ENCODE peak calls at places on chromosomes 4 and X, in seven cellular contexts. C is IMR-90, E is GM12878, A is K562, Q is HepG2, I is SK-N-SH, B is H1. T is an unnamed sample.

GRCh38 chr4:31548823-31549222 is 828.7 kb downstream of the PCDH7 start:
- DNase-seq in E (no peak), Q (no peak), I (no peak), B (no peak), C (no peak), A (no peak), T (no peak)

GRCh38 chrX:115134366-115134765 is 54.8 kb upstream of the RBMXL3 start:
- DNase-seq in C (peak; percentile 2), E (no peak), Q (no peak), A (no peak), I (no peak), B (no peak), T (no peak)

GRCh38 chrX:68758671-68759070 is 70.2 kb upstream of the EFNB1 start:
- DNase-seq in E (no peak), Q (no peak), B (no peak), C (no peak), I (no peak), A (no peak), T (no peak)

GRCh38 chrX:48090123-48090522 is 18.7 kb upstream of the ZNF630 start:
- DNase-seq in C (no peak), B (no peak), E (no peak), A (no peak), I (no peak), Q (no peak), T (no peak)

GRCh38 chr4:40669504-40669903 is 39.8 kb upstream of the RBM47 start:
- DNase-seq in B (no peak), Q (no peak), I (no peak), C (no peak), E (peak; percentile 62), A (no peak), T (no peak)

GRCh38 chr4:76459291-76459723 is 24.3 kb downstream of the SHROOM3 start:
- DNase-seq in B (no peak), E (no peak), I (no peak), C (peak; percentile 22), Q (no peak), A (peak; percentile 44), T (peak; percentile 13)

GRCh38 chr4:15738877-15739276 is 36.0 kb downstream of the BST1 start:
- DNase-seq in I (no peak), B (no peak), E (no peak), Q (no peak), A (no peak), C (peak; percentile 21), T (no peak)

GRCh38 chrX:103330601-103331397 is 760 bp downstream of the TCEAL7 start:
- DNase-seq in B (no peak), A (no peak), I (peak; percentile 56), E (no peak), Q (no peak), C (peak; percentile 2), T (no peak)

GRCh38 chr4:111268769-111269414 is 646.0 kb upstream of the PITX2 start:
- DNase-seq in Q (no peak), B (no peak), A (no peak), C (peak; percentile 49), I (no peak), E (peak; percentile 35), T (no peak)

GRCh38 chrX:46179748-46180147 is 365.5 kb downstream of the ZNF674 start:
- DNase-seq in E (no peak), A (no peak), Q (no peak), I (no peak), B (no peak), C (no peak), T (no peak)

GRCh38 chrX:135518161-135518560 is 2.3 kb upstream of the INTS6L start:
- DNase-seq in B (no peak), C (no peak), A (no peak), I (no peak), E (no peak), Q (no peak), T (no peak)

GRCh38 chrX:10483191-10483808 is 137.1 kb downstream of the MID1 start:
- DNase-seq in B (no peak), C (no peak), A (no peak), Q (no peak), I (no peak), E (no peak), T (no peak)

GRCh38 chr4:105990933-105991332 is 95.7 kb downstream of the NPNT start:
- DNase-seq in Q (no peak), B (no peak), I (peak; percentile 23), C (peak; percentile 30), A (no peak), E (no peak), T (no peak)

GRCh38 chrX:136030357-136031225 is 45.4 kb downstream of the SLC9A6 start:
- DNase-seq in B (no peak), Q (no peak), A (no peak), C (peak; percentile 76), I (no peak), E (no peak), T (no peak)

GRCh38 chrX:154490021-154490413 is 412 bp downstream of the SLC10A3 start:
- DNase-seq in E (no peak), A (peak; percentile 52), C (peak; percentile 45), B (peak; percentile 50), Q (no peak), I (peak; percentile 43), T (peak; percentile 31)

GRCh38 chr4:78074747-78075146 is 17.6 kb downstream of the FRAS1 start:
- DNase-seq in A (no peak), E (no peak), I (no peak), C (no peak), B (no peak), Q (no peak), T (no peak)

GRCh38 chrX:140723251-140723650 is 13.7 kb downstream of the LINC00632 start:
- DNase-seq in B (no peak), E (no peak), C (peak; percentile 19), A (no peak), Q (no peak), I (no peak), T (peak; percentile 26)

GRCh38 chr4:83174844-83175414 is 60.4 kb upstream of the PLAC8 start:
- DNase-seq in B (no peak), A (no peak), C (no peak), Q (no peak), E (peak; percentile 87), I (no peak), T (no peak)

GRCh38 chr4:83172371-83172770 is 57.8 kb upstream of the PLAC8 start:
- DNase-seq in A (no peak), Q (no peak), I (no peak), E (no peak), C (no peak), B (no peak), T (no peak)

GRCh38 chr4:83171640-83172039 is 57.1 kb upstream of the PLAC8 start:
- DNase-seq in B (no peak), C (no peak), A (no peak), E (no peak), I (no peak), Q (peak; percentile 70), T (no peak)

DNA sequence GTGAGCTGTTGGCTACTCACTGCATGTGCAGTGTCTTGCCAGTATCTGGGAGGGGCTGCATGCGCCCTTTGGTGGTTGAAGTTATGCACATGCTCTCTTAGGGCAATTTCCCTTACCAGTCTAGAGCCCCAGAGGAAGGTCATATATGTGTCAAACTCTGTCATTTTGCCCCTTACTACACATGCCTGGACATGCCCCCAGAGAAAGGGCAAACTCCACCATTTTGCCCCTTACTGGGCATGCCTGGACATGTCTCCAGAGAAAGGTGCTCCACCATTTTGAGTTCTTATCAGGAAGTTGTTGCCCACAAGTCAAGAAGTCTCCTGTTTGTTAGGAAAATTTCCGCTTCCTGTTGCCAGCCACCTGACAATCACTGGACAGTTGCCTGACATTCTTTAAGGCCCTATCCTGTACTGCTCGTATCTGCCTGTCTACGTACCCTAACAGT is 56.4 kb upstream of the PLAC8 start:
- DNase-seq in Q (no peak), I (no peak), B (no peak), C (no peak), E (peak; percentile 57), A (no peak), T (peak; percentile 10)
- H3K4me1 ChIP-seq in Q (peaks cover 22% of the 10 kb centered on the region), I (no peaks in the 10 kb centered on the region), B (no peaks in the 10 kb centered on the region), C (no peaks in the 10 kb centered on the region), E (peaks cover 43% of the 10 kb centered on the region), A (no peaks in the 10 kb centered on the region), T (no peaks in the 10 kb centered on the region)

DNA sequence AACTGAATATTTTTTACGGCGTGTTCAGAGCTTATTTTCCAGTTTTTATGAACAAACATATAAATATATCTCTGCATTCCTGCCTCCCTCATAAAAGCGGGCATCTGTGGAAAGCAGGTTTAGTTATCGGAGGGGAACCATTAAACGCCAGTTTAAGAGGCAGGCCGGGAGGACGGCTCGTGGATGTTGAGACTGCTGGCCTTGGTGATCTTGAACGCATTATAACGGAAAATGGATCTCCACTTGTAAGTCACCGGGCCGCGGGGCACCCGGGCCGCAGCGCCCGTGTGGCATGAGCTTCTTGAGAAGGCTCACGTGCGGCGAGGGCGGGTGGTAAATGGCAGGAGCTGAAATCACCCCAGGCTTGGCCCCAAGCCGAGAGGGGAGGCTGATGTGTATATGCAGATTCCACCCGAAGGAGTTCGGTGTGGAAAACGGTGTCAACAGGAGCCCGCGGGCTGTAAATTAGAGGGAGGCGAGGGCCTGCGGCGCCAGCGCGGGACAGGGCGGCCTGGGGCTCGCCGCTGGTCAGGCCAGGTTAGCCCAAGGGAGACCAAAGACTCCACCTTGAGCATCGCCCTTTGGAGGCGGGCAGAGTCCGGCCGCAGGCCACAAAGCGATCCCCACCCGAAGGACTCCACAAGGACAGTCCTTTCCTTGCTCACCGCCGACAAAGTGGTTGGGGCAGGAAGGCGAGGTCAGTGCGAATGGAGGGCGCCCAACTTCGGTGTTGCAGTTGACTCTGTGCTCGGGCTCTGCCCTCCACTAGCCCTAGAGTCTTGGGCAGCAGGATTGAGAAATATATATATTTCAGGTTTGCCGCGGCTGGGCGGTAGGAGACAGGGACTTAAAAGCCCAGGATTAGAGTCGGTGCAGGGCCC is 1.3 kb upstream of the HAND2 start:
- DNase-seq in A (no peak), I (no peak), C (no peak), E (no peak), Q (no peak), B (peak; percentile 62), T (no peak)
- TF ChIP-seq USF2 in A (no peak), I (no peak), C (no peak), E (no peak), Q (no peak), B (no peak), T (no peak)

DNA sequence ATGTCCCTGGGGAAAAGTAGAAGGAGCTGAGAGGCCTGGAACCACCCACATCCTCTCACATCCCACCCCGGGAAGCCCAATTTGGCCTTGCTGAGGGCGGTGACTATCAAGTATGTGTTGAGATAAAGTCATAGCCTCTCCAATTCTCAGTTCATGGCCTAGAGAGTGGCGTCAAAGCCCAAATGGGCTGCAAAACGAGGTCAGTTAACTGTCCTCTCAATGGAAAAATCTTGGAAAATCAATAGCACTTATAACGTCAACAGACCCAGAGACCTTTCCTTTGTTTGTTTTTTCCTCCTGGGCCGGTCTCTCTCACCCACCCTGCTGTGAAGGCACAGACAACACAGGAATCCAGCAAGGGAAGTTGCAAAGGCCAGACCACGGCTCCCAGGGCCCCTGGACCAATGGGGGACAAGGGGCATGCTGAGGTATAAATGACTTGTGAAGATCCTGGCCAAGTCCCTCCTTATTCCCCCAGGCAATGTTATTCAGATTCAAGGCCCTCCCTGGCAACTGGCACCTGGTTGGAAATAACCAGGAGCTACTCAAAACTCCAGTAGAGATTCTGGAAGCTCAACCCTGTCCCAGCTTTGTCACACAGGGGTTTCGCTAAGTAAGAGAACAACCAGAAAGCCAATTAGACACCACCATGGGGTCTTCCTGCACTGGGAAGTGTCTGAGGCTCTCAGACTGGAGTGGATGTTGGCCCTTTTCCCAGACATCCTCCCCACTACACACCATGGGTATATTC is 38.6 kb downstream of the TSC22D3 start:
- DNase-seq in Q (peak; percentile 16), E (no peak), B (no peak), I (no peak), A (no peak), C (no peak), T (peak; percentile 17)
- H3K4me1 ChIP-seq in Q (peaks cover 34% of the 10 kb centered on the region), E (peaks cover 6% of the 10 kb centered on the region), B (peaks cover 8% of the 10 kb centered on the region), I (peaks cover 7% of the 10 kb centered on the region), A (peaks cover 14% of the 10 kb centered on the region), C (peaks cover 4% of the 10 kb centered on the region), T (peaks cover 17% of the 10 kb centered on the region)

GRCh38 chr4:89616382-89616781 is 220.6 kb downstream of the SNCA start:
- DNase-seq in C (no peak), A (no peak), Q (no peak), E (no peak), B (no peak), I (no peak), T (no peak)
- TF ChIP-seq USF2 in C (no peak), A (no peak), Q (no peak), E (no peak), B (no peak), I (no peak), T (no peak)